ENCODE peak calls at places on chromosomes 16 and 17, in seven cellular contexts. A, N, V, D, O, Z and J are unnamed samples.

GRCh38 chr16:26993988-26994387 is 72.7 kb upstream of the C16orf82 start:
- DNase-seq in A (no peak), N (no peak), V (no peak), D (no peak), O (no peak), Z (peak; percentile 7), J (no peak)

GRCh38 chr17:66938656-66939055 is 25.9 kb upstream of the CACNG4 start:
- DNase-seq in A (no peak), N (no peak), V (no peak), D (no peak), O (no peak), Z (no peak), J (no peak)

GRCh38 chr17:29549169-29549935 is 17.5 kb downstream of the ABHD15 start:
- DNase-seq in A (no peak), N (no peak), V (no peak), D (peak; percentile 52), O (no peak), Z (no peak), J (no peak)

GRCh38 chr17:9350083-9350482 is 225.5 kb downstream of the STX8 start:
- DNase-seq in A (no peak), N (no peak), V (no peak), D (no peak), O (peak; percentile 52), Z (no peak), J (no peak)

GRCh38 chr17:14815079-14815478 is 450.0 kb downstream of the PMP22 start:
- DNase-seq in A (no peak), N (no peak), V (no peak), D (no peak), O (peak; percentile 40), Z (no peak), J (no peak)

GRCh38 chr17:16415031-16415924 is at the start of gene TRPV2:
- DNase-seq in A (no peak), N (no peak), V (no peak), D (no peak), O (no peak), Z (peak; percentile 67), J (no peak)

GRCh38 chr16:35391328-35391727 is 1931.9 kb downstream of the TP53TG3F start:
- DNase-seq in A (peak; percentile 44), N (no peak), V (no peak), D (peak; percentile 52), O (no peak), Z (peak; percentile 19), J (peak; percentile 3)

GRCh38 chr17:3826191-3826590 is 19.9 kb downstream of the NCBP3 start:
- DNase-seq in A (no peak), N (no peak), V (no peak), D (no peak), O (no peak), Z (no peak), J (no peak)

GRCh38 chr17:13977837-13978236 is 91.5 kb upstream of the COX10 start:
- DNase-seq in A (no peak), N (no peak), V (no peak), D (no peak), O (no peak), Z (no peak), J (no peak)

GRCh38 chr17:48576479-48577309 is 1.5 kb downstream of the HOXB4 start:
- DNase-seq in A (no peak), N (no peak), V (no peak), D (no peak), O (peak; percentile 60), Z (no peak), J (no peak)

GRCh38 chr17:73291260-73291801 is 20.5 kb downstream of the CDC42EP4 start:
- DNase-seq in A (no peak), N (no peak), V (no peak), D (no peak), O (peak; percentile 82), Z (peak; percentile 52), J (no peak)

GRCh38 chr17:72393553-72393952 is 272.7 kb downstream of the SOX9 start:
- DNase-seq in A (no peak), N (no peak), V (no peak), D (no peak), O (peak; percentile 91), Z (no peak), J (no peak)

GRCh38 chr16:53511084-53511402 is 8.0 kb upstream of the AKTIP start:
- DNase-seq in A (no peak), N (no peak), V (no peak), D (no peak), O (no peak), Z (no peak), J (no peak)

GRCh38 chr17:81131486-81132196 is 33.7 kb upstream of the PVALEF start:
- DNase-seq in A (no peak), N (no peak), V (no peak), D (no peak), O (no peak), Z (peak; percentile 81), J (no peak)